ENCODE peak calls at places on chromosomes 2 and 18, in ten cellular contexts. One of them, this sample, is unnamed.
A peak's percentile ranks its signal among the peaks of the same experiment; 100 is the strongest.

GRCh38 chr2:28325567-28326468 is 66.8 kb upstream of the FOSL2 start:
- DNase-seq in left ventricle myocardium inferior: no peak
- DNase-seq in fibroblast of the aortic adventitia: no peak
- DNase-seq in astrocyte of the spinal cord: peak; percentile 71
- DNase-seq in brain microvascular endothelial cell: no peak
- DNase-seq in H1: no peak
- DNase-seq in naive thymus-derived CD4-positive, alpha-beta T cell: no peak
- DNase-seq in spleen: no peak
- DNase-seq in HCT116: peak; percentile 65
- DNase-seq in bronchial epithelial cell: peak; percentile 36
- DNase-seq in this sample: no peak

GRCh38 chr2:230908595-230909191 is 16.3 kb downstream of the GPR55 start:
- DNase-seq in H1: no peak
- DNase-seq in HCT116: peak; percentile 70
- DNase-seq in bronchial epithelial cell: peak; percentile 89
- DNase-seq in spleen: peak; percentile 62
- DNase-seq in brain microvascular endothelial cell: peak; percentile 79
- DNase-seq in naive thymus-derived CD4-positive, alpha-beta T cell: peak; percentile 61
- DNase-seq in astrocyte of the spinal cord: peak; percentile 74
- DNase-seq in fibroblast of the aortic adventitia: peak; percentile 37
- DNase-seq in left ventricle myocardium inferior: no peak
- DNase-seq in this sample: peak; percentile 86

GRCh38 chr18:35042389-35043066 is 1.3 kb downstream of the MAPRE2 start:
- DNase-seq in bronchial epithelial cell: peak; percentile 10
- DNase-seq in HCT116: no peak
- DNase-seq in brain microvascular endothelial cell: no peak
- DNase-seq in H1: no peak
- DNase-seq in spleen: no peak
- DNase-seq in left ventricle myocardium inferior: no peak
- DNase-seq in naive thymus-derived CD4-positive, alpha-beta T cell: no peak
- DNase-seq in fibroblast of the aortic adventitia: peak; percentile 66
- DNase-seq in astrocyte of the spinal cord: no peak
- DNase-seq in this sample: no peak

GRCh38 chr18:8561123-8561905 is 47.9 kb upstream of the RAB12 start:
- DNase-seq in HCT116: no peak
- DNase-seq in naive thymus-derived CD4-positive, alpha-beta T cell: no peak
- DNase-seq in left ventricle myocardium inferior: peak; percentile 76
- DNase-seq in fibroblast of the aortic adventitia: no peak
- DNase-seq in brain microvascular endothelial cell: no peak
- DNase-seq in spleen: no peak
- DNase-seq in H1: no peak
- DNase-seq in bronchial epithelial cell: no peak
- DNase-seq in astrocyte of the spinal cord: no peak
- DNase-seq in this sample: no peak

GRCh38 chr2:206728277-206729199 is 10.3 kb upstream of the DYTN start:
- DNase-seq in spleen: no peak
- DNase-seq in naive thymus-derived CD4-positive, alpha-beta T cell: no peak
- DNase-seq in HCT116: peak; percentile 1
- DNase-seq in left ventricle myocardium inferior: no peak
- DNase-seq in brain microvascular endothelial cell: peak; percentile 4
- DNase-seq in bronchial epithelial cell: peak; percentile 50
- DNase-seq in H1: no peak
- DNase-seq in astrocyte of the spinal cord: peak; percentile 5
- DNase-seq in fibroblast of the aortic adventitia: peak; percentile 5
- DNase-seq in this sample: no peak

GRCh38 chr18:67961701-67962440 is 445.4 kb upstream of the DSEL start:
- DNase-seq in brain microvascular endothelial cell: no peak
- DNase-seq in spleen: no peak
- DNase-seq in naive thymus-derived CD4-positive, alpha-beta T cell: no peak
- DNase-seq in bronchial epithelial cell: no peak
- DNase-seq in left ventricle myocardium inferior: no peak
- DNase-seq in fibroblast of the aortic adventitia: no peak
- DNase-seq in HCT116: no peak
- DNase-seq in H1: no peak
- DNase-seq in astrocyte of the spinal cord: no peak
- DNase-seq in this sample: no peak

GRCh38 chr2:80002761-80003160 is 301.8 kb downstream of the LRRTM1 start:
- DNase-seq in left ventricle myocardium inferior: no peak
- DNase-seq in fibroblast of the aortic adventitia: no peak
- DNase-seq in naive thymus-derived CD4-positive, alpha-beta T cell: no peak
- DNase-seq in HCT116: no peak
- DNase-seq in H1: no peak
- DNase-seq in bronchial epithelial cell: no peak
- DNase-seq in spleen: no peak
- DNase-seq in astrocyte of the spinal cord: no peak
- DNase-seq in brain microvascular endothelial cell: no peak
- DNase-seq in this sample: no peak

GRCh38 chr2:66665124-66665984 is 230.4 kb downstream of the MEIS1 start:
- DNase-seq in brain microvascular endothelial cell: no peak
- DNase-seq in HCT116: no peak
- DNase-seq in left ventricle myocardium inferior: no peak
- DNase-seq in spleen: no peak
- DNase-seq in H1: no peak
- DNase-seq in fibroblast of the aortic adventitia: peak; percentile 29
- DNase-seq in astrocyte of the spinal cord: no peak
- DNase-seq in naive thymus-derived CD4-positive, alpha-beta T cell: no peak
- DNase-seq in bronchial epithelial cell: peak; percentile 44
- DNase-seq in this sample: no peak

GRCh38 chr2:56185582-56186046 is 1.8 kb downstream of the CCDC85A start:
- DNase-seq in HCT116: no peak
- DNase-seq in astrocyte of the spinal cord: peak; percentile 14
- DNase-seq in left ventricle myocardium inferior: peak; percentile 43
- DNase-seq in brain microvascular endothelial cell: no peak
- DNase-seq in fibroblast of the aortic adventitia: peak; percentile 64
- DNase-seq in bronchial epithelial cell: no peak
- DNase-seq in H1: no peak
- DNase-seq in naive thymus-derived CD4-positive, alpha-beta T cell: no peak
- DNase-seq in spleen: peak; percentile 78
- DNase-seq in this sample: peak; percentile 47

GRCh38 chr2:117918608-117919007 is 95.3 kb downstream of the CCDC93 start:
- DNase-seq in left ventricle myocardium inferior: no peak
- DNase-seq in spleen: no peak
- DNase-seq in bronchial epithelial cell: no peak
- DNase-seq in HCT116: no peak
- DNase-seq in fibroblast of the aortic adventitia: no peak
- DNase-seq in H1: no peak
- DNase-seq in naive thymus-derived CD4-positive, alpha-beta T cell: no peak
- DNase-seq in astrocyte of the spinal cord: no peak
- DNase-seq in brain microvascular endothelial cell: no peak
- DNase-seq in this sample: no peak

GRCh38 chr2:151852260-151853069 is 24.2 kb upstream of the ARL5A start:
- DNase-seq in H1: no peak
- DNase-seq in astrocyte of the spinal cord: no peak
- DNase-seq in naive thymus-derived CD4-positive, alpha-beta T cell: no peak
- DNase-seq in HCT116: no peak
- DNase-seq in left ventricle myocardium inferior: no peak
- DNase-seq in brain microvascular endothelial cell: no peak
- DNase-seq in fibroblast of the aortic adventitia: peak; percentile 15
- DNase-seq in spleen: no peak
- DNase-seq in bronchial epithelial cell: no peak
- DNase-seq in this sample: no peak

GRCh38 chr2:216911008-216911407 is 51.1 kb upstream of the TNP1 start:
- DNase-seq in fibroblast of the aortic adventitia: no peak
- DNase-seq in left ventricle myocardium inferior: no peak
- DNase-seq in bronchial epithelial cell: no peak
- DNase-seq in brain microvascular endothelial cell: no peak
- DNase-seq in naive thymus-derived CD4-positive, alpha-beta T cell: no peak
- DNase-seq in H1: no peak
- DNase-seq in astrocyte of the spinal cord: no peak
- DNase-seq in spleen: no peak
- DNase-seq in HCT116: no peak
- DNase-seq in this sample: no peak

GRCh38 chr2:165474621-165475269 is 5.2 kb downstream of the CSRNP3 start:
- DNase-seq in naive thymus-derived CD4-positive, alpha-beta T cell: no peak
- DNase-seq in left ventricle myocardium inferior: no peak
- DNase-seq in astrocyte of the spinal cord: no peak
- DNase-seq in bronchial epithelial cell: no peak
- DNase-seq in H1: no peak
- DNase-seq in HCT116: no peak
- DNase-seq in spleen: no peak
- DNase-seq in brain microvascular endothelial cell: no peak
- DNase-seq in fibroblast of the aortic adventitia: no peak
- DNase-seq in this sample: no peak

GRCh38 chr2:2664989-2665833 is 334.1 kb upstream of the MYT1L start:
- DNase-seq in spleen: peak; percentile 65
- DNase-seq in astrocyte of the spinal cord: peak; percentile 94
- DNase-seq in HCT116: peak; percentile 16
- DNase-seq in fibroblast of the aortic adventitia: no peak
- DNase-seq in naive thymus-derived CD4-positive, alpha-beta T cell: no peak
- DNase-seq in bronchial epithelial cell: peak; percentile 7
- DNase-seq in left ventricle myocardium inferior: no peak
- DNase-seq in brain microvascular endothelial cell: peak; percentile 54
- DNase-seq in H1: no peak
- DNase-seq in this sample: peak; percentile 98

GRCh38 chr2:162509288-162509968 is 165.5 kb downstream of the GCA start:
- DNase-seq in fibroblast of the aortic adventitia: no peak
- DNase-seq in H1: no peak
- DNase-seq in naive thymus-derived CD4-positive, alpha-beta T cell: no peak
- DNase-seq in bronchial epithelial cell: peak; percentile 15
- DNase-seq in astrocyte of the spinal cord: no peak
- DNase-seq in spleen: no peak
- DNase-seq in HCT116: no peak
- DNase-seq in left ventricle myocardium inferior: no peak
- DNase-seq in brain microvascular endothelial cell: peak; percentile 0
- DNase-seq in this sample: no peak

GRCh38 chr2:198414976-198415375 is 610.6 kb downstream of the PLCL1 start:
- DNase-seq in fibroblast of the aortic adventitia: no peak
- DNase-seq in brain microvascular endothelial cell: no peak
- DNase-seq in HCT116: no peak
- DNase-seq in left ventricle myocardium inferior: no peak
- DNase-seq in naive thymus-derived CD4-positive, alpha-beta T cell: no peak
- DNase-seq in H1: no peak
- DNase-seq in bronchial epithelial cell: no peak
- DNase-seq in astrocyte of the spinal cord: no peak
- DNase-seq in spleen: no peak
- DNase-seq in this sample: no peak

GRCh38 chr2:65071499-65072180 is 15.4 kb downstream of the CEP68 start:
- DNase-seq in astrocyte of the spinal cord: no peak
- DNase-seq in HCT116: no peak
- DNase-seq in naive thymus-derived CD4-positive, alpha-beta T cell: no peak
- DNase-seq in H1: no peak
- DNase-seq in spleen: no peak
- DNase-seq in bronchial epithelial cell: peak; percentile 41
- DNase-seq in fibroblast of the aortic adventitia: no peak
- DNase-seq in left ventricle myocardium inferior: no peak
- DNase-seq in brain microvascular endothelial cell: peak; percentile 16
- DNase-seq in this sample: no peak

GRCh38 chr18:76490040-76490439 is 5.0 kb downstream of the ZNF516 start:
- DNase-seq in fibroblast of the aortic adventitia: no peak
- DNase-seq in left ventricle myocardium inferior: no peak
- DNase-seq in astrocyte of the spinal cord: no peak
- DNase-seq in naive thymus-derived CD4-positive, alpha-beta T cell: no peak
- DNase-seq in spleen: no peak
- DNase-seq in bronchial epithelial cell: no peak
- DNase-seq in H1: no peak
- DNase-seq in HCT116: no peak
- DNase-seq in brain microvascular endothelial cell: no peak
- DNase-seq in this sample: no peak
- H3K4me3 ChIP-seq in fibroblast of the aortic adventitia: peak overlapping the region; percentile 73
- H3K4me3 ChIP-seq in left ventricle myocardium inferior: peak overlapping the region; percentile 87
- H3K4me3 ChIP-seq in astrocyte of the spinal cord: peak overlapping the region; percentile 83
- H3K4me3 ChIP-seq in naive thymus-derived CD4-positive, alpha-beta T cell: no peak overlapping the region
- H3K4me3 ChIP-seq in spleen: no peak overlapping the region
- H3K4me3 ChIP-seq in bronchial epithelial cell: no peak overlapping the region
- H3K4me3 ChIP-seq in H1: peak overlapping the region; percentile 78
- H3K4me3 ChIP-seq in HCT116: no peak overlapping the region
- H3K4me3 ChIP-seq in brain microvascular endothelial cell: peak overlapping the region; percentile 79
- H3K4me3 ChIP-seq in this sample: no peak overlapping the region

GRCh38 chr18:23406271-23406787 is 46.8 kb upstream of the RIOK3 start:
- DNase-seq in spleen: no peak
- DNase-seq in H1: no peak
- DNase-seq in naive thymus-derived CD4-positive, alpha-beta T cell: no peak
- DNase-seq in astrocyte of the spinal cord: peak; percentile 44
- DNase-seq in fibroblast of the aortic adventitia: peak; percentile 67
- DNase-seq in brain microvascular endothelial cell: peak; percentile 71
- DNase-seq in left ventricle myocardium inferior: no peak
- DNase-seq in bronchial epithelial cell: no peak
- DNase-seq in HCT116: no peak
- DNase-seq in this sample: no peak
- H3K4me3 ChIP-seq in spleen: no peak overlapping the region
- H3K4me3 ChIP-seq in H1: no peak overlapping the region
- H3K4me3 ChIP-seq in naive thymus-derived CD4-positive, alpha-beta T cell: no peak overlapping the region
- H3K4me3 ChIP-seq in astrocyte of the spinal cord: no peak overlapping the region
- H3K4me3 ChIP-seq in fibroblast of the aortic adventitia: no peak overlapping the region
- H3K4me3 ChIP-seq in brain microvascular endothelial cell: no peak overlapping the region
- H3K4me3 ChIP-seq in left ventricle myocardium inferior: no peak overlapping the region
- H3K4me3 ChIP-seq in bronchial epithelial cell: no peak overlapping the region
- H3K4me3 ChIP-seq in HCT116: no peak overlapping the region
- H3K4me3 ChIP-seq in this sample: no peak overlapping the region

GRCh38 chr2:105291981-105292380 is 37.6 kb downstream of the TGFBRAP1 start:
- DNase-seq in HCT116: no peak
- DNase-seq in left ventricle myocardium inferior: no peak
- DNase-seq in bronchial epithelial cell: no peak
- DNase-seq in H1: no peak
- DNase-seq in naive thymus-derived CD4-positive, alpha-beta T cell: no peak
- DNase-seq in spleen: no peak
- DNase-seq in brain microvascular endothelial cell: no peak
- DNase-seq in astrocyte of the spinal cord: peak; percentile 4
- DNase-seq in fibroblast of the aortic adventitia: no peak
- DNase-seq in this sample: no peak
- H3K4me3 ChIP-seq in HCT116: no peak overlapping the region
- H3K4me3 ChIP-seq in left ventricle myocardium inferior: no peak overlapping the region
- H3K4me3 ChIP-seq in bronchial epithelial cell: no peak overlapping the region
- H3K4me3 ChIP-seq in H1: no peak overlapping the region
- H3K4me3 ChIP-seq in naive thymus-derived CD4-positive, alpha-beta T cell: no peak overlapping the region
- H3K4me3 ChIP-seq in spleen: no peak overlapping the region
- H3K4me3 ChIP-seq in brain microvascular endothelial cell: no peak overlapping the region
- H3K4me3 ChIP-seq in astrocyte of the spinal cord: no peak overlapping the region
- H3K4me3 ChIP-seq in fibroblast of the aortic adventitia: no peak overlapping the region
- H3K4me3 ChIP-seq in this sample: no peak overlapping the region

GRCh38 chr18:56307354-56307753 is 331.0 kb downstream of the TXNL1 start:
- DNase-seq in spleen: no peak
- DNase-seq in HCT116: no peak
- DNase-seq in astrocyte of the spinal cord: no peak
- DNase-seq in brain microvascular endothelial cell: no peak
- DNase-seq in bronchial epithelial cell: no peak
- DNase-seq in H1: no peak
- DNase-seq in fibroblast of the aortic adventitia: no peak
- DNase-seq in left ventricle myocardium inferior: no peak
- DNase-seq in naive thymus-derived CD4-positive, alpha-beta T cell: no peak
- DNase-seq in this sample: no peak

GRCh38 chr18:56307771-56308170 is 330.6 kb downstream of the TXNL1 start:
- DNase-seq in HCT116: no peak
- DNase-seq in left ventricle myocardium inferior: no peak
- DNase-seq in spleen: no peak
- DNase-seq in astrocyte of the spinal cord: peak; percentile 37
- DNase-seq in fibroblast of the aortic adventitia: no peak
- DNase-seq in H1: no peak
- DNase-seq in naive thymus-derived CD4-positive, alpha-beta T cell: no peak
- DNase-seq in brain microvascular endothelial cell: no peak
- DNase-seq in bronchial epithelial cell: no peak
- DNase-seq in this sample: no peak

GRCh38 chr18:56306793-56307192 is 331.6 kb downstream of the TXNL1 start:
- DNase-seq in bronchial epithelial cell: no peak
- DNase-seq in HCT116: no peak
- DNase-seq in brain microvascular endothelial cell: no peak
- DNase-seq in naive thymus-derived CD4-positive, alpha-beta T cell: no peak
- DNase-seq in fibroblast of the aortic adventitia: no peak
- DNase-seq in astrocyte of the spinal cord: no peak
- DNase-seq in left ventricle myocardium inferior: no peak
- DNase-seq in H1: no peak
- DNase-seq in spleen: no peak
- DNase-seq in this sample: no peak

GRCh38 chr18:56302161-56302560 is 336.2 kb downstream of the TXNL1 start:
- DNase-seq in HCT116: no peak
- DNase-seq in fibroblast of the aortic adventitia: no peak
- DNase-seq in astrocyte of the spinal cord: no peak
- DNase-seq in spleen: no peak
- DNase-seq in left ventricle myocardium inferior: no peak
- DNase-seq in H1: no peak
- DNase-seq in bronchial epithelial cell: no peak
- DNase-seq in naive thymus-derived CD4-positive, alpha-beta T cell: no peak
- DNase-seq in brain microvascular endothelial cell: no peak
- DNase-seq in this sample: no peak

GRCh38 chr18:56305583-56305982 is 332.8 kb downstream of the TXNL1 start:
- DNase-seq in left ventricle myocardium inferior: no peak
- DNase-seq in HCT116: no peak
- DNase-seq in bronchial epithelial cell: peak; percentile 4
- DNase-seq in naive thymus-derived CD4-positive, alpha-beta T cell: no peak
- DNase-seq in H1: no peak
- DNase-seq in fibroblast of the aortic adventitia: no peak
- DNase-seq in astrocyte of the spinal cord: no peak
- DNase-seq in spleen: no peak
- DNase-seq in brain microvascular endothelial cell: no peak
- DNase-seq in this sample: no peak
- H3K4me3 ChIP-seq in left ventricle myocardium inferior: no peak overlapping the region
- H3K4me3 ChIP-seq in HCT116: no peak overlapping the region
- H3K4me3 ChIP-seq in bronchial epithelial cell: no peak overlapping the region
- H3K4me3 ChIP-seq in naive thymus-derived CD4-positive, alpha-beta T cell: no peak overlapping the region
- H3K4me3 ChIP-seq in H1: no peak overlapping the region
- H3K4me3 ChIP-seq in fibroblast of the aortic adventitia: no peak overlapping the region
- H3K4me3 ChIP-seq in astrocyte of the spinal cord: no peak overlapping the region
- H3K4me3 ChIP-seq in spleen: no peak overlapping the region
- H3K4me3 ChIP-seq in brain microvascular endothelial cell: no peak overlapping the region
- H3K4me3 ChIP-seq in this sample: no peak overlapping the region